ENCODE peak calls at places on chromosomes 2 and 18, in eight cellular contexts. E, W, R, T, L, G, N and D are unnamed samples.

GRCh38 chr2:241312082-241312481 is 3.4 kb downstream of the HDLBP start:
- DNase-seq in E (peak; percentile 51), W (no peak), R (no peak), T (no peak), L (no peak), G (no peak), N (no peak), D (no peak)

GRCh38 chr2:200862532-200863000 is 1.9 kb downstream of the CLK1 start:
- DNase-seq in E (peak; percentile 76), W (no peak), R (peak; percentile 34), T (no peak), L (no peak), G (no peak), N (peak; percentile 56), D (no peak)

GRCh38 chr2:26970928-26971627 is 641 bp downstream of the MAPRE3 start:
- DNase-seq in E (no peak), W (no peak), R (no peak), T (no peak), L (no peak), G (no peak), N (no peak), D (no peak)

GRCh38 chr2:8617590-8617989 is 64.3 kb upstream of the ID2 start:
- DNase-seq in E (no peak), W (no peak), R (no peak), T (no peak), L (no peak), G (no peak), N (no peak), D (no peak)

GRCh38 chr2:240502430-240503121 is 55.2 kb downstream of the ANKMY1 start:
- DNase-seq in E (no peak), W (no peak), R (no peak), T (no peak), L (no peak), G (no peak), N (no peak), D (no peak)

GRCh38 chr2:70895998-70896764 is 39.5 kb upstream of the ATP6V1B1 start:
- DNase-seq in E (no peak), W (no peak), R (no peak), T (no peak), L (no peak), G (no peak), N (no peak), D (no peak)

GRCh38 chr2:201890447-201890846 is 84.1 kb downstream of the CDK15 start:
- DNase-seq in E (peak; percentile 39), W (no peak), R (no peak), T (no peak), L (no peak), G (no peak), N (no peak), D (no peak)

GRCh38 chr2:238504181-238504711 is 77.5 kb downstream of the ASB1 start:
- DNase-seq in E (no peak), W (peak; percentile 12), R (no peak), T (no peak), L (no peak), G (no peak), N (no peak), D (no peak)

GRCh38 chr18:30481871-30482270 is 560.7 kb downstream of the DSC3 start:
- DNase-seq in E (no peak), W (no peak), R (no peak), T (no peak), L (no peak), G (no peak), N (no peak), D (no peak)

GRCh38 chr2:200065477-200065876 is 110.1 kb downstream of the MAIP1 start:
- DNase-seq in E (no peak), W (no peak), R (no peak), T (no peak), L (no peak), G (no peak), N (no peak), D (no peak)

GRCh38 chr2:112794131-112794733 is 9.9 kb upstream of the IL1A start:
- DNase-seq in E (peak; percentile 82), W (no peak), R (no peak), T (no peak), L (peak; percentile 58), G (no peak), N (peak; percentile 86), D (no peak)

GRCh38 chr2:10526281-10526680 is 78.2 kb upstream of the ODC1 start:
- DNase-seq in E (no peak), W (no peak), R (no peak), T (no peak), L (no peak), G (no peak), N (no peak), D (peak; percentile 11)

GRCh38 chr2:179478771-179479170 is 214.1 kb upstream of the SESTD1 start:
- DNase-seq in E (no peak), W (no peak), R (no peak), T (no peak), L (no peak), G (no peak), N (no peak), D (no peak)

GRCh38 chr2:233264667-233265066 is 13.2 kb downstream of the ATG16L1 start:
- DNase-seq in E (no peak), W (no peak), R (no peak), T (no peak), L (no peak), G (no peak), N (no peak), D (no peak)

GRCh38 chr2:137115081-137115713 is 349.9 kb downstream of the THSD7B start:
- DNase-seq in E (peak; percentile 8), W (no peak), R (no peak), T (no peak), L (no peak), G (no peak), N (no peak), D (no peak)

GRCh38 chr2:208319403-208319802 is 53.3 kb downstream of the PIKFYVE start:
- DNase-seq in E (no peak), W (no peak), R (no peak), T (no peak), L (no peak), G (no peak), N (no peak), D (no peak)

GRCh38 chr2:236107971-236108625 is 60.1 kb downstream of the GBX2 start:
- DNase-seq in E (no peak), W (no peak), R (no peak), T (no peak), L (no peak), G (no peak), N (no peak), D (no peak)

GRCh38 chr2:236261452-236261851 is 2.8 kb downstream of the ASB18 start:
- DNase-seq in E (no peak), W (no peak), R (no peak), T (no peak), L (no peak), G (no peak), N (no peak), D (no peak)

GRCh38 chr2:172970660-172971059 is 105.0 kb upstream of the MAP3K20 start:
- DNase-seq in E (no peak), W (no peak), R (no peak), T (no peak), L (no peak), G (no peak), N (no peak), D (no peak)

GRCh38 chr2:58137856-58138255 is 91.2 kb downstream of the VRK2 start:
- DNase-seq in E (no peak), W (no peak), R (no peak), T (no peak), L (no peak), G (no peak), N (no peak), D (no peak)

GRCh38 chr2:240603846-240604245 is 17.3 kb downstream of the CAPN10 start:
- DNase-seq in E (no peak), W (no peak), R (no peak), T (no peak), L (no peak), G (no peak), N (no peak), D (no peak)

GRCh38 chr2:23584054-23584745 is 199.2 kb downstream of the KLHL29 start:
- DNase-seq in E (no peak), W (peak; percentile 32), R (no peak), T (no peak), L (no peak), G (no peak), N (no peak), D (no peak)

GRCh38 chr18:43596106-43596712 is 318.9 kb upstream of the SYT4 start:
- DNase-seq in E (peak; percentile 18), W (peak; percentile 31), R (no peak), T (no peak), L (no peak), G (peak; percentile 1), N (no peak), D (no peak)

GRCh38 chr18:3623769-3624545 is 174.0 kb downstream of the TGIF1 start:
- DNase-seq in E (peak; percentile 97), W (no peak), R (no peak), T (no peak), L (peak; percentile 87), G (no peak), N (peak; percentile 96), D (peak; percentile 84)

GRCh38 chr2:51013870-51014526 is 17.9 kb downstream of the NRXN1 start:
- DNase-seq in E (no peak), W (no peak), R (no peak), T (no peak), L (no peak), G (no peak), N (no peak), D (no peak)

GRCh38 chr2:239245872-239246701 is 154.7 kb downstream of the HDAC4 start:
- DNase-seq in E (no peak), W (no peak), R (no peak), T (no peak), L (no peak), G (no peak), N (no peak), D (no peak)

GRCh38 chr2:211836409-211836808 is 702.2 kb downstream of the ERBB4 start:
- DNase-seq in E (no peak), W (no peak), R (no peak), T (no peak), L (no peak), G (no peak), N (no peak), D (no peak)

GRCh38 chr18:13265901-13266207 is 47.3 kb downstream of the LDLRAD4 start:
- DNase-seq in E (no peak), W (no peak), R (no peak), T (no peak), L (no peak), G (no peak), N (no peak), D (no peak)

GRCh38 chr18:48990497-48991298 is 39.9 kb upstream of the SMAD7 start:
- DNase-seq in E (peak; percentile 68), W (no peak), R (no peak), T (no peak), L (no peak), G (no peak), N (no peak), D (no peak)

GRCh38 chr2:2542316-2542715 is 211.2 kb upstream of the MYT1L start:
- DNase-seq in E (no peak), W (no peak), R (no peak), T (no peak), L (no peak), G (no peak), N (no peak), D (no peak)

GRCh38 chr2:60552096-60552850 is 1.2 kb downstream of the BCL11A start:
- DNase-seq in E (no peak), W (no peak), R (no peak), T (no peak), L (no peak), G (no peak), N (no peak), D (no peak)

GRCh38 chr18:22106536-22107292 is 62.7 kb upstream of the GATA6 start:
- DNase-seq in E (no peak), W (no peak), R (no peak), T (no peak), L (no peak), G (no peak), N (peak; percentile 30), D (no peak)

GRCh38 chr18:5207471-5207870 is 10.4 kb upstream of the AKAIN1 start:
- DNase-seq in E (no peak), W (no peak), R (no peak), T (no peak), L (no peak), G (no peak), N (no peak), D (no peak)

GRCh38 chr2:60567919-60568874 is 14.7 kb upstream of the BCL11A start:
- DNase-seq in E (no peak), W (no peak), R (no peak), T (no peak), L (no peak), G (no peak), N (no peak), D (peak; percentile 46)